ENCODE peak calls at places on chromosomes 2 and 18, in five cellular contexts. L is thoracic aorta; O is stimulated activated CD4-positive, alpha-beta T cell treated with anti-CD3 and anti-CD28 coated beads, Interleukin-12 subunit alpha, Interleukin-12 subunit beta, amount 100 ng/mL, for 4 hours; S is NCI-H510A; K is tibial artery. I is an unnamed sample.

GRCh38 chr2:69969126-69969983 is 7.9 kb upstream of the ASPRV1 start:
- DNase-seq in L (no peak), K (no peak), O (no peak), S (no peak), I (no peak)

GRCh38 chr2:224354631-224355211 is 47.2 kb downstream of the FAM124B start:
- DNase-seq in O (no peak), L (no peak), S (no peak), K (no peak), I (no peak)

GRCh38 chr2:140990416-140990815 is 1140.4 kb downstream of the LRP1B start:
- DNase-seq in O (no peak), L (no peak), K (no peak), S (no peak), I (no peak)

GRCh38 chr18:8003878-8004675 is 437.0 kb downstream of the PTPRM start:
- DNase-seq in S (no peak), K (no peak), L (no peak), O (no peak), I (no peak)

GRCh38 chr18:49500136-49500921 is 13.3 kb upstream of the C18orf32 start:
- DNase-seq in S (no peak), O (no peak), L (no peak), K (no peak), I (no peak)

GRCh38 chr2:83585250-83585649 is 873.8 kb downstream of the SUCLG1 start:
- DNase-seq in S (no peak), L (no peak), O (no peak), K (no peak), I (no peak)

GRCh38 chr18:22434973-22435608 is 17.4 kb upstream of the CTAGE1 start:
- DNase-seq in O (no peak), L (no peak), K (no peak), S (no peak), I (no peak)

GRCh38 chr2:13052547-13052946 is 335.8 kb downstream of the TRIB2 start:
- DNase-seq in S (no peak), K (no peak), L (no peak), O (no peak), I (no peak)

GRCh38 chr2:49702740-49703139 is 548.4 kb upstream of the FSHR start:
- DNase-seq in S (no peak), L (no peak), K (no peak), O (no peak), I (no peak)

GRCh38 chr2:68645523-68645922 is 2.1 kb downstream of the PROKR1 start:
- DNase-seq in L (no peak), K (no peak), S (no peak), O (no peak), I (no peak)

GRCh38 chr2:16321872-16322271 is 343.8 kb downstream of the CYRIA start:
- DNase-seq in S (no peak), K (no peak), L (no peak), O (no peak), I (no peak)

GRCh38 chr2:98910349-98911125 is 25.5 kb downstream of the CRACDL start:
- DNase-seq in S (no peak), O (no peak), K (peak), L (no peak), I (no peak)

GRCh38 chr18:31077883-31078282 is 24.3 kb downstream of the DSC2 start:
- DNase-seq in K (no peak), L (no peak), S (no peak), O (no peak), I (no peak)

GRCh38 chr2:157746234-157746950 is 117.7 kb upstream of the ACVR1C start:
- DNase-seq in S (no peak), L (no peak), K (no peak), O (no peak), I (no peak)

GRCh38 chr18:57942090-57942489 is 101.9 kb upstream of the NEDD4L start:
- DNase-seq in O (no peak), L (no peak), S (no peak), K (no peak), I (no peak)

GRCh38 chr2:202643012-202643858 is 8.5 kb downstream of the FAM117B start:
- DNase-seq in S (no peak), K (no peak), O (no peak), L (no peak), I (no peak)

GRCh38 chr2:64311948-64312621 is 141.9 kb upstream of the LGALSL start:
- DNase-seq in S (peak), L (peak), K (peak), O (no peak), I (peak)

GRCh38 chr2:31401580-31401979 is 13.0 kb downstream of the XDH start:
- DNase-seq in S (no peak), L (no peak), K (no peak), O (no peak), I (no peak)

GRCh38 chr18:74898965-74899364 is 301.3 kb downstream of the ZNF407 start:
- DNase-seq in K (no peak), S (no peak), L (no peak), O (no peak), I (no peak)

GRCh38 chr2:170643346-170643745 is 71.8 kb upstream of the SP5 start:
- DNase-seq in L (no peak), O (no peak), S (no peak), K (no peak), I (no peak)

GRCh38 chr2:207091928-207092327 is 73.8 kb downstream of the KLF7 start:
- DNase-seq in K (no peak), L (no peak), S (no peak), O (no peak), I (no peak)

GRCh38 chr2:113272463-113272862 is 6.3 kb downstream of the PAX8 start:
- DNase-seq in K (no peak), O (no peak), L (no peak), S (no peak), I (no peak)

GRCh38 chr2:238169021-238169707 is 10.4 kb downstream of the ERFE start:
- DNase-seq in L (peak), S (no peak), O (no peak), K (peak), I (peak)

GRCh38 chr2:70960833-70961647 is 17.4 kb upstream of the ANKRD53 start:
- DNase-seq in S (no peak), O (no peak), L (no peak), K (peak), I (peak)

GRCh38 chr2:219116776-219117646 is 43.6 kb downstream of the NHEJ1 start:
- DNase-seq in O (no peak), L (no peak), K (no peak), S (peak), I (no peak)